ENCODE peak calls at places on chromosomes 7 and 10, in ten cellular contexts. One of them, this sample, is unnamed.

GRCh38 chr7:111090834-111091233 is at the start of gene LRRN3:
- DNase-seq in M059J: peak
- DNase-seq in NCI-H2081 treated with DMSO at 0.1 percent for 48 hours: peak
- DNase-seq in myocyte: peak
- DNase-seq in heart right ventricle: peak
- DNase-seq in NCI-H1694 treated with DMSO at 0.1 percent for 48 hours: peak
- DNase-seq in HFF-Myc: no peak
- DNase-seq in GM03348: peak
- DNase-seq in T-cell: peak
- DNase-seq in activated CD4-positive, alpha-beta T cell treated with anti-CD3 and anti-CD28 coated beads, Interleukin-2, amount 50 U/mL, for 1 hour: peak
- DNase-seq in this sample: no peak

GRCh38 chr7:7418997-7419396 is 116.7 kb downstream of the COL28A1 start:
- DNase-seq in M059J: no peak
- DNase-seq in NCI-H2081 treated with DMSO at 0.1 percent for 48 hours: no peak
- DNase-seq in myocyte: no peak
- DNase-seq in heart right ventricle: no peak
- DNase-seq in NCI-H1694 treated with DMSO at 0.1 percent for 48 hours: no peak
- DNase-seq in HFF-Myc: no peak
- DNase-seq in GM03348: no peak
- DNase-seq in T-cell: no peak
- DNase-seq in activated CD4-positive, alpha-beta T cell treated with anti-CD3 and anti-CD28 coated beads, Interleukin-2, amount 50 U/mL, for 1 hour: no peak
- DNase-seq in this sample: no peak

GRCh38 chr7:117251687-117252086 is 71.2 kb downstream of the WNT2 start:
- DNase-seq in M059J: peak
- DNase-seq in NCI-H2081 treated with DMSO at 0.1 percent for 48 hours: no peak
- DNase-seq in myocyte: peak
- DNase-seq in heart right ventricle: no peak
- DNase-seq in NCI-H1694 treated with DMSO at 0.1 percent for 48 hours: peak
- DNase-seq in HFF-Myc: no peak
- DNase-seq in GM03348: peak
- DNase-seq in T-cell: no peak
- DNase-seq in activated CD4-positive, alpha-beta T cell treated with anti-CD3 and anti-CD28 coated beads, Interleukin-2, amount 50 U/mL, for 1 hour: no peak
- DNase-seq in this sample: no peak

GRCh38 chr10:77565590-77566023 is 72.0 kb downstream of the KCNMA1 start:
- DNase-seq in M059J: peak
- DNase-seq in NCI-H2081 treated with DMSO at 0.1 percent for 48 hours: no peak
- DNase-seq in myocyte: no peak
- DNase-seq in heart right ventricle: no peak
- DNase-seq in NCI-H1694 treated with DMSO at 0.1 percent for 48 hours: no peak
- DNase-seq in HFF-Myc: no peak
- DNase-seq in GM03348: no peak
- DNase-seq in T-cell: no peak
- DNase-seq in activated CD4-positive, alpha-beta T cell treated with anti-CD3 and anti-CD28 coated beads, Interleukin-2, amount 50 U/mL, for 1 hour: no peak
- DNase-seq in this sample: no peak

GRCh38 chr7:84492565-84493034 is 298.0 kb upstream of the SEMA3A start:
- DNase-seq in M059J: no peak
- DNase-seq in NCI-H2081 treated with DMSO at 0.1 percent for 48 hours: no peak
- DNase-seq in myocyte: no peak
- DNase-seq in heart right ventricle: no peak
- DNase-seq in NCI-H1694 treated with DMSO at 0.1 percent for 48 hours: peak
- DNase-seq in HFF-Myc: peak
- DNase-seq in GM03348: peak
- DNase-seq in T-cell: no peak
- DNase-seq in activated CD4-positive, alpha-beta T cell treated with anti-CD3 and anti-CD28 coated beads, Interleukin-2, amount 50 U/mL, for 1 hour: no peak
- DNase-seq in this sample: no peak

GRCh38 chr10:119306514-119306951 is 99.2 kb downstream of the GRK5 start:
- DNase-seq in M059J: peak
- DNase-seq in NCI-H2081 treated with DMSO at 0.1 percent for 48 hours: no peak
- DNase-seq in myocyte: no peak
- DNase-seq in heart right ventricle: no peak
- DNase-seq in NCI-H1694 treated with DMSO at 0.1 percent for 48 hours: no peak
- DNase-seq in HFF-Myc: no peak
- DNase-seq in GM03348: peak
- DNase-seq in T-cell: peak
- DNase-seq in activated CD4-positive, alpha-beta T cell treated with anti-CD3 and anti-CD28 coated beads, Interleukin-2, amount 50 U/mL, for 1 hour: peak
- DNase-seq in this sample: peak

GRCh38 chr10:79404231-79404609 is 41.2 kb downstream of the ZCCHC24 start:
- DNase-seq in M059J: peak
- DNase-seq in NCI-H2081 treated with DMSO at 0.1 percent for 48 hours: no peak
- DNase-seq in myocyte: peak
- DNase-seq in heart right ventricle: peak
- DNase-seq in NCI-H1694 treated with DMSO at 0.1 percent for 48 hours: no peak
- DNase-seq in HFF-Myc: no peak
- DNase-seq in GM03348: peak
- DNase-seq in T-cell: no peak
- DNase-seq in activated CD4-positive, alpha-beta T cell treated with anti-CD3 and anti-CD28 coated beads, Interleukin-2, amount 50 U/mL, for 1 hour: no peak
- DNase-seq in this sample: no peak

GRCh38 chr7:151736403-151736909 is 140.5 kb downstream of the PRKAG2 start:
- DNase-seq in M059J: peak
- DNase-seq in NCI-H2081 treated with DMSO at 0.1 percent for 48 hours: peak
- DNase-seq in myocyte: peak
- DNase-seq in heart right ventricle: peak
- DNase-seq in NCI-H1694 treated with DMSO at 0.1 percent for 48 hours: no peak
- DNase-seq in HFF-Myc: peak
- DNase-seq in GM03348: peak
- DNase-seq in T-cell: no peak
- DNase-seq in activated CD4-positive, alpha-beta T cell treated with anti-CD3 and anti-CD28 coated beads, Interleukin-2, amount 50 U/mL, for 1 hour: no peak
- DNase-seq in this sample: no peak

GRCh38 chr7:131328387-131329175 is 905 bp downstream of the MKLN1 start:
- DNase-seq in M059J: peak
- DNase-seq in NCI-H2081 treated with DMSO at 0.1 percent for 48 hours: no peak
- DNase-seq in myocyte: peak
- DNase-seq in heart right ventricle: no peak
- DNase-seq in NCI-H1694 treated with DMSO at 0.1 percent for 48 hours: no peak
- DNase-seq in HFF-Myc: no peak
- DNase-seq in GM03348: peak
- DNase-seq in T-cell: no peak
- DNase-seq in activated CD4-positive, alpha-beta T cell treated with anti-CD3 and anti-CD28 coated beads, Interleukin-2, amount 50 U/mL, for 1 hour: no peak
- DNase-seq in this sample: no peak

GRCh38 chr10:77240042-77240619 is 397.5 kb downstream of the KCNMA1 start:
- DNase-seq in M059J: peak
- DNase-seq in NCI-H2081 treated with DMSO at 0.1 percent for 48 hours: no peak
- DNase-seq in myocyte: no peak
- DNase-seq in heart right ventricle: no peak
- DNase-seq in NCI-H1694 treated with DMSO at 0.1 percent for 48 hours: no peak
- DNase-seq in HFF-Myc: no peak
- DNase-seq in GM03348: no peak
- DNase-seq in T-cell: no peak
- DNase-seq in activated CD4-positive, alpha-beta T cell treated with anti-CD3 and anti-CD28 coated beads, Interleukin-2, amount 50 U/mL, for 1 hour: no peak
- DNase-seq in this sample: no peak

GRCh38 chr10:132300582-132300981 is 7.2 kb downstream of the STK32C start:
- DNase-seq in M059J: no peak
- DNase-seq in NCI-H2081 treated with DMSO at 0.1 percent for 48 hours: no peak
- DNase-seq in myocyte: no peak
- DNase-seq in heart right ventricle: no peak
- DNase-seq in NCI-H1694 treated with DMSO at 0.1 percent for 48 hours: no peak
- DNase-seq in HFF-Myc: no peak
- DNase-seq in GM03348: no peak
- DNase-seq in T-cell: no peak
- DNase-seq in activated CD4-positive, alpha-beta T cell treated with anti-CD3 and anti-CD28 coated beads, Interleukin-2, amount 50 U/mL, for 1 hour: no peak
- DNase-seq in this sample: no peak

GRCh38 chr10:74586088-74586585 is 240.3 kb upstream of the KAT6B start:
- DNase-seq in M059J: peak
- DNase-seq in NCI-H2081 treated with DMSO at 0.1 percent for 48 hours: no peak
- DNase-seq in myocyte: no peak
- DNase-seq in heart right ventricle: no peak
- DNase-seq in NCI-H1694 treated with DMSO at 0.1 percent for 48 hours: no peak
- DNase-seq in HFF-Myc: no peak
- DNase-seq in GM03348: no peak
- DNase-seq in T-cell: peak
- DNase-seq in activated CD4-positive, alpha-beta T cell treated with anti-CD3 and anti-CD28 coated beads, Interleukin-2, amount 50 U/mL, for 1 hour: peak
- DNase-seq in this sample: peak

GRCh38 chr7:18753972-18754610 is 258.5 kb downstream of the HDAC9 start:
- DNase-seq in M059J: peak
- DNase-seq in NCI-H2081 treated with DMSO at 0.1 percent for 48 hours: no peak
- DNase-seq in myocyte: peak
- DNase-seq in heart right ventricle: no peak
- DNase-seq in NCI-H1694 treated with DMSO at 0.1 percent for 48 hours: no peak
- DNase-seq in HFF-Myc: no peak
- DNase-seq in GM03348: peak
- DNase-seq in T-cell: no peak
- DNase-seq in activated CD4-positive, alpha-beta T cell treated with anti-CD3 and anti-CD28 coated beads, Interleukin-2, amount 50 U/mL, for 1 hour: no peak
- DNase-seq in this sample: no peak

GRCh38 chr10:77857272-77857671 is 69.3 kb downstream of the DLG5 start:
- DNase-seq in M059J: peak
- DNase-seq in NCI-H2081 treated with DMSO at 0.1 percent for 48 hours: no peak
- DNase-seq in myocyte: no peak
- DNase-seq in heart right ventricle: no peak
- DNase-seq in NCI-H1694 treated with DMSO at 0.1 percent for 48 hours: no peak
- DNase-seq in HFF-Myc: no peak
- DNase-seq in GM03348: no peak
- DNase-seq in T-cell: no peak
- DNase-seq in activated CD4-positive, alpha-beta T cell treated with anti-CD3 and anti-CD28 coated beads, Interleukin-2, amount 50 U/mL, for 1 hour: no peak
- DNase-seq in this sample: no peak

GRCh38 chr7:157709531-157710251 is 372.9 kb downstream of the DNAJB6 start:
- DNase-seq in M059J: no peak
- DNase-seq in NCI-H2081 treated with DMSO at 0.1 percent for 48 hours: no peak
- DNase-seq in myocyte: no peak
- DNase-seq in heart right ventricle: no peak
- DNase-seq in NCI-H1694 treated with DMSO at 0.1 percent for 48 hours: no peak
- DNase-seq in HFF-Myc: no peak
- DNase-seq in GM03348: no peak
- DNase-seq in T-cell: no peak
- DNase-seq in activated CD4-positive, alpha-beta T cell treated with anti-CD3 and anti-CD28 coated beads, Interleukin-2, amount 50 U/mL, for 1 hour: no peak
- DNase-seq in this sample: no peak

GRCh38 chr7:28755255-28755654 is 202.9 kb downstream of the TRIL start:
- DNase-seq in M059J: peak
- DNase-seq in NCI-H2081 treated with DMSO at 0.1 percent for 48 hours: no peak
- DNase-seq in myocyte: peak
- DNase-seq in heart right ventricle: no peak
- DNase-seq in NCI-H1694 treated with DMSO at 0.1 percent for 48 hours: no peak
- DNase-seq in HFF-Myc: no peak
- DNase-seq in GM03348: peak
- DNase-seq in T-cell: no peak
- DNase-seq in activated CD4-positive, alpha-beta T cell treated with anti-CD3 and anti-CD28 coated beads, Interleukin-2, amount 50 U/mL, for 1 hour: no peak
- DNase-seq in this sample: no peak

GRCh38 chr7:94206295-94206694 is 188.4 kb upstream of the COL1A2 start:
- DNase-seq in M059J: no peak
- DNase-seq in NCI-H2081 treated with DMSO at 0.1 percent for 48 hours: no peak
- DNase-seq in myocyte: no peak
- DNase-seq in heart right ventricle: no peak
- DNase-seq in NCI-H1694 treated with DMSO at 0.1 percent for 48 hours: no peak
- DNase-seq in HFF-Myc: no peak
- DNase-seq in GM03348: peak
- DNase-seq in T-cell: no peak
- DNase-seq in activated CD4-positive, alpha-beta T cell treated with anti-CD3 and anti-CD28 coated beads, Interleukin-2, amount 50 U/mL, for 1 hour: no peak
- DNase-seq in this sample: no peak

GRCh38 chr7:39027491-39027890 is 49.8 kb downstream of the POU6F2 start:
- DNase-seq in M059J: peak
- DNase-seq in NCI-H2081 treated with DMSO at 0.1 percent for 48 hours: no peak
- DNase-seq in myocyte: no peak
- DNase-seq in heart right ventricle: no peak
- DNase-seq in NCI-H1694 treated with DMSO at 0.1 percent for 48 hours: no peak
- DNase-seq in HFF-Myc: no peak
- DNase-seq in GM03348: no peak
- DNase-seq in T-cell: no peak
- DNase-seq in activated CD4-positive, alpha-beta T cell treated with anti-CD3 and anti-CD28 coated beads, Interleukin-2, amount 50 U/mL, for 1 hour: no peak
- DNase-seq in this sample: no peak

GRCh38 chr7:74306737-74307469 is 17.7 kb downstream of the CLIP2 start:
- DNase-seq in M059J: peak
- DNase-seq in NCI-H2081 treated with DMSO at 0.1 percent for 48 hours: no peak
- DNase-seq in myocyte: peak
- DNase-seq in heart right ventricle: peak
- DNase-seq in NCI-H1694 treated with DMSO at 0.1 percent for 48 hours: no peak
- DNase-seq in HFF-Myc: no peak
- DNase-seq in GM03348: peak
- DNase-seq in T-cell: no peak
- DNase-seq in activated CD4-positive, alpha-beta T cell treated with anti-CD3 and anti-CD28 coated beads, Interleukin-2, amount 50 U/mL, for 1 hour: no peak
- DNase-seq in this sample: no peak

GRCh38 chr7:95549818-95550529 is 46.3 kb downstream of the PDK4 start:
- DNase-seq in M059J: peak
- DNase-seq in NCI-H2081 treated with DMSO at 0.1 percent for 48 hours: peak
- DNase-seq in myocyte: peak
- DNase-seq in heart right ventricle: peak
- DNase-seq in NCI-H1694 treated with DMSO at 0.1 percent for 48 hours: no peak
- DNase-seq in HFF-Myc: peak
- DNase-seq in GM03348: peak
- DNase-seq in T-cell: no peak
- DNase-seq in activated CD4-positive, alpha-beta T cell treated with anti-CD3 and anti-CD28 coated beads, Interleukin-2, amount 50 U/mL, for 1 hour: no peak
- DNase-seq in this sample: no peak

This sample was measured in CD4-positive, CD25-positive, alpha-beta regulatory T cell.